ENCODE peak calls at places on chromosomes 1 and 21, in nine cellular contexts. One of them, this sample, is unnamed.

GRCh38 chr21:37281993-37282392 is 14.9 kb upstream of the VPS26C start:
- DNase-seq in DMS79: no peak
- DNase-seq in AG08395: no peak
- DNase-seq in Peyer's patch: no peak
- DNase-seq in NCI-H1436: peak
- DNase-seq in PC-9: no peak
- DNase-seq in GM04504: no peak
- DNase-seq in IMR-90: no peak
- DNase-seq in activated CD4-positive, CD25-positive, alpha-beta regulatory T cell: no peak
- DNase-seq in this sample: peak

GRCh38 chr1:40266786-40267535 is 8.9 kb downstream of the ZMPSTE24 start:
- DNase-seq in DMS79: no peak
- DNase-seq in AG08395: no peak
- DNase-seq in Peyer's patch: no peak
- DNase-seq in NCI-H1436: no peak
- DNase-seq in PC-9: no peak
- DNase-seq in GM04504: no peak
- DNase-seq in IMR-90: no peak
- DNase-seq in activated CD4-positive, CD25-positive, alpha-beta regulatory T cell: no peak
- DNase-seq in this sample: no peak

GRCh38 chr1:7046314-7046713 is 261.1 kb downstream of the CAMTA1 start:
- DNase-seq in DMS79: peak
- DNase-seq in AG08395: peak
- DNase-seq in Peyer's patch: no peak
- DNase-seq in NCI-H1436: no peak
- DNase-seq in PC-9: peak
- DNase-seq in GM04504: peak
- DNase-seq in IMR-90: peak
- DNase-seq in activated CD4-positive, CD25-positive, alpha-beta regulatory T cell: no peak
- DNase-seq in this sample: peak

GRCh38 chr1:6445062-6445763 is 20.6 kb downstream of the ESPN start:
- DNase-seq in DMS79: no peak
- DNase-seq in AG08395: no peak
- DNase-seq in Peyer's patch: no peak
- DNase-seq in NCI-H1436: no peak
- DNase-seq in PC-9: no peak
- DNase-seq in GM04504: no peak
- DNase-seq in IMR-90: peak
- DNase-seq in activated CD4-positive, CD25-positive, alpha-beta regulatory T cell: no peak
- DNase-seq in this sample: no peak

GRCh38 chr1:12594966-12595838 is 22.8 kb downstream of the DHRS3 start:
- DNase-seq in DMS79: no peak
- DNase-seq in AG08395: peak
- DNase-seq in Peyer's patch: peak
- DNase-seq in NCI-H1436: no peak
- DNase-seq in PC-9: peak
- DNase-seq in GM04504: no peak
- DNase-seq in IMR-90: peak
- DNase-seq in activated CD4-positive, CD25-positive, alpha-beta regulatory T cell: no peak
- DNase-seq in this sample: peak

GRCh38 chr1:66723985-66724384 is 28.3 kb upstream of the DYNLT5 start:
- DNase-seq in DMS79: no peak
- DNase-seq in AG08395: no peak
- DNase-seq in Peyer's patch: no peak
- DNase-seq in NCI-H1436: no peak
- DNase-seq in PC-9: no peak
- DNase-seq in GM04504: no peak
- DNase-seq in IMR-90: peak
- DNase-seq in activated CD4-positive, CD25-positive, alpha-beta regulatory T cell: no peak
- DNase-seq in this sample: no peak

GRCh38 chr21:33071878-33072306 is 2.0 kb downstream of the OLIG1 start:
- DNase-seq in DMS79: no peak
- DNase-seq in AG08395: no peak
- DNase-seq in Peyer's patch: no peak
- DNase-seq in NCI-H1436: no peak
- DNase-seq in PC-9: no peak
- DNase-seq in GM04504: no peak
- DNase-seq in IMR-90: peak
- DNase-seq in activated CD4-positive, CD25-positive, alpha-beta regulatory T cell: no peak
- DNase-seq in this sample: no peak

GRCh38 chr1:12166834-12167492 is at the start of gene TNFRSF1B:
- DNase-seq in DMS79: peak
- DNase-seq in AG08395: peak
- DNase-seq in Peyer's patch: peak
- DNase-seq in NCI-H1436: peak
- DNase-seq in PC-9: peak
- DNase-seq in GM04504: no peak
- DNase-seq in IMR-90: peak
- DNase-seq in activated CD4-positive, CD25-positive, alpha-beta regulatory T cell: peak
- DNase-seq in this sample: no peak

GRCh38 chr1:66283583-66284041 is 250.3 kb upstream of the SGIP1 start:
- DNase-seq in DMS79: no peak
- DNase-seq in AG08395: no peak
- DNase-seq in Peyer's patch: no peak
- DNase-seq in NCI-H1436: no peak
- DNase-seq in PC-9: no peak
- DNase-seq in GM04504: no peak
- DNase-seq in IMR-90: peak
- DNase-seq in activated CD4-positive, CD25-positive, alpha-beta regulatory T cell: no peak
- DNase-seq in this sample: no peak

GRCh38 chr1:248406721-248407692 is 4.2 kb downstream of the OR2T1 start:
- DNase-seq in DMS79: no peak
- DNase-seq in AG08395: no peak
- DNase-seq in Peyer's patch: no peak
- DNase-seq in NCI-H1436: no peak
- DNase-seq in PC-9: no peak
- DNase-seq in GM04504: no peak
- DNase-seq in IMR-90: no peak
- DNase-seq in activated CD4-positive, CD25-positive, alpha-beta regulatory T cell: no peak
- DNase-seq in this sample: no peak